ENCODE peak calls at places on chromosomes 7 and 10, in ten cellular contexts. G is GM23338, K is K562, F is stomach, C is HCT116, J is transverse colon, R is H1, W is breast epithelium, P is prostate gland, Y is sigmoid colon. Z is an unnamed sample. For H3K36me3, the result is how much of the 10 kb centered on the place peaks cover.

GRCh38 chr10:91643700-91644099 is 10.8 kb upstream of the PPP1R3C start:
- DNase-seq in J (no peak), F (peak), Y (no peak), K (no peak), W (no peak), P (no peak), G (peak), C (no peak), R (no peak), Z (no peak)

GRCh38 chr7:33452805-33453502 is 323.6 kb downstream of the BBS9 start:
- DNase-seq in P (no peak), C (no peak), Y (no peak), F (no peak), J (no peak), W (no peak), R (no peak), G (no peak), K (no peak), Z (no peak)

GRCh38 chr10:57692255-57692980 is 575.3 kb downstream of the IPMK start:
- DNase-seq in Y (no peak), K (no peak), R (no peak), P (no peak), G (peak), F (no peak), J (no peak), C (no peak), W (no peak), Z (no peak)

GRCh38 chr7:44772867-44773266 is 23.6 kb upstream of the PPIA start:
- DNase-seq in F (no peak), Y (no peak), W (no peak), P (no peak), C (no peak), K (no peak), R (no peak), J (no peak), G (peak), Z (no peak)

GRCh38 chr7:8443871-8444756 is 10.7 kb downstream of the NXPH1 start:
- DNase-seq in K (no peak), F (no peak), P (no peak), R (no peak), J (no peak), G (peak), W (no peak), Y (no peak), C (no peak), Z (no peak)

GRCh38 chr10:43785252-43785651 is 136.6 kb upstream of the ZNF32 start:
- DNase-seq in C (peak), F (no peak), R (no peak), K (peak), P (no peak), G (peak), W (no peak), Y (no peak), J (no peak), Z (no peak)

GRCh38 chr10:29533696-29534285 is 101.0 kb downstream of the SVIL start:
- DNase-seq in C (no peak), Y (no peak), R (no peak), J (no peak), W (no peak), F (no peak), P (no peak), G (no peak), K (no peak), Z (no peak)

GRCh38 chr7:83633516-83633915 is 15.4 kb downstream of the SEMA3E start:
- DNase-seq in F (no peak), R (no peak), P (no peak), W (no peak), G (no peak), Y (no peak), J (no peak), C (no peak), K (no peak), Z (no peak)

GRCh38 chr10:16116404-16117304 is 256.3 kb upstream of the MINDY3 start:
- DNase-seq in K (peak), C (peak), W (no peak), R (peak), F (no peak), G (peak), Y (no peak), P (no peak), J (no peak), Z (no peak)

GRCh38 chr7:34087892-34088891 is 182.9 kb downstream of the BMPER start:
- DNase-seq in Y (no peak), K (no peak), J (peak), P (no peak), W (no peak), C (peak), F (peak), G (peak), R (peak), Z (no peak)

DNA sequence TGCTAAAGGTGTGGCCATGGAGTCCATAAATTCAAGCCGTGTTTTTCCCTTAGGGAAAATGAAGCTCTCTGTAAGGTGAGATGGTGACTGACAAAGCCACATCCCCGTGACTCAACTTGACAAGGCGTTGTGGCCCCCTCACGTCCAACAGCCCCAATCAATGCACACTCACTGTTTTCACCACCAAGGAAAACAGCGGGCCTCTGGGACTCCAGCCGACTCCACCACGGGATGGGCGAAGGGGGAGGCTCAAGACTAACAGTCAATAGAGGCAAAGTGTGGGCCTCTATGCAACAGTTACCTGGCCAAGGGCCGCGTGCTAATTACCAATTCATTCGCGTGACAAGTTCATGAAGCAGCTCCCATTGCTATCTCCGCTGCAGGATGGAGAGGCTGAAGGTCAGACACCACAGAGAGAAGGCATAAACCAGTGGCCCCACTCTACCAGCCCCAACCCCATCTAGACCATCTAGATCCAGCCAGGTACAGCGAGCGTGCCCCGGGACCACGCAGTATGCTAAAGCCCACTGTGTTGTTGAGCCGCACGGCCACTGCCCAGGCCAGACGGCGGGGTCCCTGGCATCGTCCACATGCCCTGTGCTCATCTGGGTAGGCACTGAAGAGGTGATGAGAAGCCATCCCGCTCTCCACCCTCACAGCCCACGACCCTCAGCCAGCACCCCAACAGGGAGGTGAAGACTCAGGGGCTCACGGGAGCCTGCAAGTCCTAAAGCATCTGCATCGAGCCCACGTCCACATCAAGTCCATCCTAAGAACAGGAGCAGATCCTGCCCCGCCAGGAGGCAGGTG is 76.1 kb downstream of the PROSER2 start:
- DNase-seq in J (no peak), K (no peak), R (no peak), W (no peak), Y (peak), F (no peak), C (no peak), G (no peak), P (no peak), Z (no peak)
- H3K27ac ChIP-seq in J (no peak), K (peak), R (no peak), W (peak), Y (no peak), F (no peak), C (no peak), G (no peak), P (no peak), Z (no peak)

GRCh38 chr7:22876986-22877729 is 54.5 kb upstream of the TOMM7 start:
- DNase-seq in K (no peak), Y (no peak), P (no peak), R (no peak), W (no peak), F (no peak), J (no peak), G (no peak), C (no peak), Z (no peak)

GRCh38 chr7:22872087-22872807 is 49.6 kb upstream of the TOMM7 start:
- DNase-seq in J (no peak), G (no peak), R (no peak), K (no peak), P (no peak), F (no peak), Y (no peak), C (no peak), W (no peak), Z (no peak)

GRCh38 chr7:22879285-22879684 is 56.6 kb upstream of the TOMM7 start:
- DNase-seq in Y (no peak), P (no peak), C (no peak), R (no peak), K (no peak), G (no peak), F (no peak), J (no peak), W (no peak), Z (no peak)

GRCh38 chr7:22875475-22875874 is 52.8 kb upstream of the TOMM7 start:
- DNase-seq in F (no peak), C (no peak), W (no peak), K (no peak), P (no peak), J (no peak), Y (no peak), R (no peak), G (no peak), Z (no peak)

GRCh38 chr7:22874904-22875303 is 52.3 kb upstream of the TOMM7 start:
- DNase-seq in J (no peak), W (no peak), R (no peak), Y (no peak), F (no peak), K (no peak), P (no peak), C (no peak), G (no peak), Z (no peak)
- TF ChIP-seq POLR2AphosphoS5 in J (no peak), W (no peak), R (no peak), Y (no peak), F (no peak), K (no peak), P (no peak), C (no peak), G (no peak), Z (no peak)

DNA sequence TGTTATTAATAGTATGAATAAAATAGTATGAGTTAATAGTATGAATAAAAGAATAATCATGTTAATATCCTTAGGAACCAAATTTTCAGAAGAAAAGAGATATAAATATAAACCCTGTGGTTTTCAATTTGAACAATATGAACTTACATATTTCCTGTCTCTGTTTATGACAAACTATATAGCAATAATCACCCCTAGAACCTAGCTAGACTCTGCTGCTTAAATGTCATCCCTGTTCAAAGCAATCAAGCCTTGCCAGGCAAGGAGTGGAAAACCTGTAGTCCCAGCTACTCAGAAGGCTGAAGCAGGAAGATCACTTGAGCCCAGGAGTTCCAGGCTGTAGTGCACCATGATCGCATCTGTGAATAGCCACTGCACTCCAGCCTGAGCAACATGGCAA is 36.5 kb downstream of the P4HA1 start:
- DNase-seq in Y (no peak), W (no peak), K (no peak), F (no peak), R (no peak), P (no peak), G (no peak), C (no peak), J (no peak), Z (no peak)
- H3K36me3 ChIP-seq in Y (under half), W (under half), K (half or more), F (under half), R (under half), P (under half), G (under half), C (under half), J (under half), Z (under half)

GRCh38 chr10:60299961-60300883 is 89.5 kb downstream of the ANK3 start:
- DNase-seq in F (no peak), K (peak), R (peak), C (no peak), W (no peak), P (no peak), G (peak), Y (no peak), J (no peak), Z (no peak)
- H3K27ac ChIP-seq in F (peak), K (peak), R (no peak), C (no peak), W (no peak), P (no peak), G (peak), Y (peak), J (no peak), Z (no peak)

DNA sequence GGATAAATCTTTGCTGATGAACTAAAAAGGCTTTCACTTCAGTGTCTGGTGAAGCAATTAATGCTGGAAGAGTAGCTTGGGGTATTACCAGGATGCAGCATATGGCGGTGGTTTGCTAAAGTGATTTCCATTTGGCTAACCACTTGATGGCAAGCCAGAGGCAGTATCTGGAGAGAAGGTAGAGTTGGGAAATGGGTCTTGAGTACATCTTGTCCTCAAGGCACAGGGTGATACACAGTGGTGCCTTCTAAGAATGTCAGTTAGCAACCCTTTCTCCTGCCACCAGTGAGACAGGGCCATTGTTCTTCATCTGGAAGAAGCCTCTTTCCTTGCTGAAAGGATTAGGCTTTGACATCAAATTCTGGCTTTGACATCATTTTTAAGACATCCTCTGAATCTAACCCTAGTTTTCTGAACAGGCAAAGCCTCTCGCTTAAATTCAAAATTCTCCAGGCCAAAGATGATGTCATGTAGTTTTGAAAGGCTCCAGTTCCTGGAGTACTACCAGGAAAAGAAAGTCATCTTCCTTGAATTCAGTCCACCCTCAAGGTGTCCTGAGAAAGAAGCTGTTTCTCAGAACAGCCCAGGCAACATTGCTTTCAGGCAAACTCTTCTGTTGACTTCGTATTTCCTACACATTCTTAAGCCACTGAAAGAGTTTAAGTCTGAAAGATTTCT is 162.4 kb downstream of the ARID5B start:
- DNase-seq in R (no peak), P (no peak), G (no peak), C (no peak), F (no peak), J (no peak), W (no peak), K (peak), Y (peak), Z (no peak)
- TF ChIP-seq POLR2AphosphoS5 in R (no peak), P (peak), G (no peak), C (no peak), F (peak), J (peak), W (peak), K (no peak), Y (peak), Z (no peak)

DNA sequence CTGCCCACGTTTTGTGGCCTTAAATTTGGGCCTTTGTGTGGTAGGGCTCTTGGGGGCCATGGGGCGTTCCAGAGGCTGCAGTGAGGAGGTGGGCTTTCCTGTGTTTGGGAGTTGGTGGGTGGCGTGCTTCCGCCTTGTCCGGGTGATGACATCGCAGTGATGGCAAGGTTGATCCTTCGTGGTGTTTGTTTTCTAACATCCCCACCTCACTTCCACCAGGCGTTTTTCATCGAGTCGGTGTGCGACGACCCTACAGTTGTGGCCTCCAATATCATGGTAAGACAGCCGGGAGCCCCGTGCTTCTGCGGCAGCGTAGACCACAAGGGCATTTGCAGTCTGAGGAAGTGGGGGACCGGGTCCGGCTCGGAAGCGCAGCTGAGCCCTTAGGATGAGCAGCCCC is 14.2 kb downstream of the PFKFB3 start:
- DNase-seq in K (no peak), Y (peak), P (no peak), C (no peak), W (no peak), R (no peak), G (no peak), J (no peak), F (no peak), Z (no peak)
- H3K36me3 ChIP-seq in K (half or more), Y (under half), P (under half), C (under half), W (under half), R (half or more), G (under half), J (half or more), F (half or more), Z (under half)